ENCODE peak calls at places on chromosomes 6 and 20, in six cellular contexts. J is CD8-positive, alpha-beta memory T cell; N is left ventricle myocardium inferior; Q is MG63; A is GM12865; E is EH. P is an unnamed sample.

GRCh38 chr6:47495954-47496545 is 18.5 kb downstream of the CD2AP start:
- DNase-seq in Q (no peak), E (no peak), A (no peak), N (no peak), J (no peak), P (no peak)

GRCh38 chr6:106496791-106497190 is 132.5 kb downstream of the RTN4IP1 start:
- DNase-seq in J (no peak), A (no peak), N (no peak), E (no peak), Q (no peak), P (no peak)

GRCh38 chr6:109349419-109349987 is 32.8 kb downstream of the CD164 start:
- DNase-seq in E (peak), J (no peak), N (no peak), A (no peak), Q (peak), P (no peak)

GRCh38 chr6:54194067-54194466 is 82.8 kb downstream of the MLIP start:
- DNase-seq in Q (no peak), E (peak), J (no peak), A (no peak), N (no peak), P (no peak)

GRCh38 chr6:110055387-110055735 is 77.2 kb downstream of the GPR6 start:
- DNase-seq in J (no peak), A (no peak), E (no peak), Q (no peak), N (no peak), P (peak)

GRCh38 chr6:158770533-158770932 is 48.6 kb downstream of the EZR start:
- DNase-seq in A (no peak), N (peak), J (no peak), Q (no peak), E (no peak), P (peak)

GRCh38 chr20:62352402-62353288 is 14.5 kb downstream of the LAMA5 start:
- DNase-seq in Q (peak), E (no peak), A (no peak), N (peak), J (no peak), P (no peak)

GRCh38 chr6:130129781-130130246 is 92.9 kb downstream of the SAMD3 start:
- DNase-seq in Q (no peak), J (no peak), E (peak), A (no peak), N (no peak), P (no peak)

GRCh38 chr20:35489717-35490116 is 34.3 kb downstream of the CEP250 start:
- DNase-seq in A (no peak), J (no peak), N (no peak), E (no peak), Q (no peak), P (no peak)

GRCh38 chr6:138428943-138429616 is 25.1 kb downstream of the HEBP2 start:
- DNase-seq in J (no peak), N (no peak), E (peak), A (peak), Q (no peak), P (peak)

GRCh38 chr20:56582557-56582956 is 46.5 kb upstream of the TFAP2C start:
- DNase-seq in Q (no peak), E (no peak), N (no peak), A (no peak), J (no peak), P (peak)

GRCh38 chr6:125950293-125950692 is 6.3 kb upstream of the HINT3 start:
- DNase-seq in A (no peak), N (no peak), J (no peak), Q (peak), E (peak), P (no peak)

GRCh38 chr6:72873438-72873837 is 251.6 kb downstream of the KCNQ5 start:
- DNase-seq in A (no peak), E (no peak), N (no peak), J (no peak), Q (no peak), P (no peak)

GRCh38 chr6:15152720-15153119 is 93.1 kb upstream of the JARID2 start:
- DNase-seq in Q (no peak), E (peak), A (no peak), N (no peak), J (no peak), P (peak)

GRCh38 chr6:107408714-107409113 is 50.6 kb downstream of the PDSS2 start:
- DNase-seq in E (no peak), Q (no peak), J (no peak), A (no peak), N (no peak), P (no peak)

GRCh38 chr6:114707081-114707480 is 364.3 kb upstream of the HS3ST5 start:
- DNase-seq in J (no peak), E (no peak), Q (no peak), A (no peak), N (no peak), P (no peak)

GRCh38 chr20:16714765-16715164 is 15.1 kb upstream of the SNRPB2 start:
- DNase-seq in J (no peak), Q (no peak), A (no peak), N (no peak), E (no peak), P (no peak)

GRCh38 chr6:73675466-73676098 is 20.4 kb upstream of the CD109 start:
- DNase-seq in E (peak), N (peak), A (peak), J (peak), Q (peak), P (peak)

GRCh38 chr6:7693827-7694226 is 32.1 kb upstream of the BMP6 start:
- DNase-seq in N (no peak), Q (no peak), J (no peak), E (no peak), A (no peak), P (no peak)

GRCh38 chr6:45933855-45934254 is 81.8 kb downstream of the CLIC5 start:
- DNase-seq in A (no peak), J (no peak), Q (no peak), N (no peak), E (no peak), P (no peak)

GRCh38 chr6:43723737-43724295 is 36.2 kb upstream of the MRPS18A start:
- DNase-seq in Q (peak), N (peak), A (peak), E (peak), J (peak), P (peak)

GRCh38 chr20:7627734-7628663 is 312.3 kb downstream of the HAO1 start:
- DNase-seq in Q (no peak), E (peak), N (no peak), J (no peak), A (no peak), P (no peak)

GRCh38 chr6:145891565-145891964 is 72.6 kb downstream of the SHPRH start:
- DNase-seq in E (no peak), N (no peak), A (no peak), Q (no peak), J (no peak), P (no peak)

GRCh38 chr6:45104429-45104828 is 223.7 kb upstream of the RUNX2 start:
- DNase-seq in Q (no peak), A (no peak), N (no peak), E (no peak), J (no peak), P (no peak)

GRCh38 chr20:35320396-35321126 is 28.3 kb upstream of the FAM83C start:
- DNase-seq in A (no peak), J (no peak), E (peak), N (no peak), Q (no peak), P (no peak)

GRCh38 chr6:143049611-143050010 is 11.1 kb upstream of the AIG1 start:
- DNase-seq in A (no peak), E (no peak), Q (no peak), N (no peak), J (no peak), P (no peak)

GRCh38 chr20:58308290-58308679 is 1.2 kb upstream of the RAB22A start:
- DNase-seq in J (no peak), Q (no peak), A (no peak), N (no peak), E (no peak), P (no peak)

GRCh38 chr6:161105408-161105807 is 113.8 kb downstream of the MAP3K4 start:
- DNase-seq in J (no peak), N (no peak), E (no peak), A (no peak), Q (no peak), P (no peak)

GRCh38 chr6:126919947-126920346 is 198.5 kb upstream of the RSPO3 start:
- DNase-seq in J (no peak), A (no peak), N (no peak), E (peak), Q (peak), P (no peak)

GRCh38 chr20:3011752-3012151 is 31.7 kb upstream of the GNRH2 start:
- DNase-seq in N (no peak), E (no peak), A (no peak), Q (no peak), J (no peak), P (no peak)

GRCh38 chr20:63782051-63782471 is 42.5 kb downstream of the SLC2A4RG start:
- DNase-seq in Q (no peak), N (no peak), E (no peak), A (peak), J (peak), P (peak)

P was measured in NCI-H524.